ENCODE peak calls at places on chromosome 18, in six cellular contexts. One of them, this sample, is unnamed.

GRCh38 chr18:40293311-40293710 is 1661.7 kb upstream of the PIK3C3 start:
- DNase-seq in osteocyte: no peak
- DNase-seq in HCT116: no peak
- DNase-seq in ELR: no peak
- DNase-seq in EL: no peak
- DNase-seq in astrocyte of the cerebellum: no peak
- DNase-seq in this sample: no peak

GRCh38 chr18:26868968-26869586 is 3.6 kb upstream of the AQP4 start:
- DNase-seq in ELR: no peak
- DNase-seq in astrocyte of the cerebellum: no peak
- DNase-seq in osteocyte: no peak
- DNase-seq in HCT116: no peak
- DNase-seq in EL: no peak
- DNase-seq in this sample: no peak

GRCh38 chr18:59697236-59697932 is at the start of gene CCBE1:
- DNase-seq in astrocyte of the cerebellum: no peak
- DNase-seq in osteocyte: peak; percentile 95
- DNase-seq in ELR: peak; percentile 92
- DNase-seq in EL: peak; percentile 93
- DNase-seq in HCT116: peak; percentile 29
- DNase-seq in this sample: peak; percentile 64

GRCh38 chr18:68662779-68663178 is 52.1 kb downstream of the TMX3 start:
- DNase-seq in osteocyte: no peak
- DNase-seq in ELR: peak; percentile 63
- DNase-seq in EL: peak; percentile 62
- DNase-seq in astrocyte of the cerebellum: peak; percentile 22
- DNase-seq in HCT116: no peak
- DNase-seq in this sample: peak; percentile 32

GRCh38 chr18:58013241-58014211 is 30.5 kb upstream of the NEDD4L start:
- DNase-seq in ELR: peak; percentile 12
- DNase-seq in HCT116: no peak
- DNase-seq in astrocyte of the cerebellum: no peak
- DNase-seq in osteocyte: no peak
- DNase-seq in EL: peak; percentile 23
- DNase-seq in this sample: no peak

GRCh38 chr18:53991805-53992204 is 232.7 kb downstream of the MBD2 start:
- DNase-seq in EL: peak; percentile 47
- DNase-seq in HCT116: no peak
- DNase-seq in ELR: peak; percentile 2
- DNase-seq in osteocyte: no peak
- DNase-seq in astrocyte of the cerebellum: peak; percentile 19
- DNase-seq in this sample: no peak

GRCh38 chr18:52869942-52870907 is 530.2 kb downstream of the DCC start:
- DNase-seq in astrocyte of the cerebellum: no peak
- DNase-seq in ELR: no peak
- DNase-seq in HCT116: no peak
- DNase-seq in EL: no peak
- DNase-seq in osteocyte: no peak
- DNase-seq in this sample: no peak

GRCh38 chr18:79361766-79362522 is 33.8 kb upstream of the NFATC1 start:
- DNase-seq in astrocyte of the cerebellum: peak; percentile 51
- DNase-seq in EL: peak; percentile 70
- DNase-seq in ELR: peak; percentile 94
- DNase-seq in osteocyte: no peak
- DNase-seq in HCT116: peak; percentile 77
- DNase-seq in this sample: peak; percentile 87

GRCh38 chr18:59787998-59788875 is 91.0 kb upstream of the CCBE1 start:
- DNase-seq in HCT116: peak; percentile 35
- DNase-seq in astrocyte of the cerebellum: peak; percentile 43
- DNase-seq in EL: peak; percentile 82
- DNase-seq in osteocyte: no peak
- DNase-seq in ELR: peak; percentile 83
- DNase-seq in this sample: peak; percentile 43

GRCh38 chr18:13500891-13501887 is 225.2 kb downstream of the FAM210A start:
- DNase-seq in osteocyte: no peak
- DNase-seq in HCT116: no peak
- DNase-seq in astrocyte of the cerebellum: peak; percentile 83
- DNase-seq in EL: peak; percentile 16
- DNase-seq in ELR: no peak
- DNase-seq in this sample: no peak

GRCh38 chr18:46262856-46263255 is 158.7 kb downstream of the HAUS1 start:
- DNase-seq in EL: no peak
- DNase-seq in osteocyte: no peak
- DNase-seq in ELR: no peak
- DNase-seq in astrocyte of the cerebellum: no peak
- DNase-seq in HCT116: no peak
- DNase-seq in this sample: no peak

GRCh38 chr18:35055105-35055504 is 13.9 kb downstream of the MAPRE2 start:
- DNase-seq in astrocyte of the cerebellum: no peak
- DNase-seq in HCT116: no peak
- DNase-seq in osteocyte: no peak
- DNase-seq in ELR: no peak
- DNase-seq in EL: no peak
- DNase-seq in this sample: no peak

GRCh38 chr18:50829644-50830043 is 9.8 kb upstream of the MRO start:
- DNase-seq in ELR: no peak
- DNase-seq in astrocyte of the cerebellum: no peak
- DNase-seq in osteocyte: no peak
- DNase-seq in EL: no peak
- DNase-seq in HCT116: no peak
- DNase-seq in this sample: no peak

GRCh38 chr18:24502621-24503020 is 42.2 kb downstream of the HRH4 start:
- DNase-seq in osteocyte: no peak
- DNase-seq in EL: no peak
- DNase-seq in HCT116: no peak
- DNase-seq in astrocyte of the cerebellum: no peak
- DNase-seq in ELR: no peak
- DNase-seq in this sample: no peak

GRCh38 chr18:71431689-71432088 is 1112.5 kb downstream of the CBLN2 start:
- DNase-seq in EL: no peak
- DNase-seq in ELR: no peak
- DNase-seq in HCT116: no peak
- DNase-seq in astrocyte of the cerebellum: no peak
- DNase-seq in osteocyte: no peak
- DNase-seq in this sample: no peak

GRCh38 chr18:58829263-58829662 is 35.4 kb upstream of the ZNF532 start:
- DNase-seq in ELR: no peak
- DNase-seq in EL: no peak
- DNase-seq in osteocyte: no peak
- DNase-seq in HCT116: no peak
- DNase-seq in astrocyte of the cerebellum: no peak
- DNase-seq in this sample: no peak

GRCh38 chr18:43590182-43590903 is 313.1 kb upstream of the SYT4 start:
- DNase-seq in EL: no peak
- DNase-seq in HCT116: no peak
- DNase-seq in osteocyte: no peak
- DNase-seq in ELR: no peak
- DNase-seq in astrocyte of the cerebellum: no peak
- DNase-seq in this sample: no peak

GRCh38 chr18:13520306-13520705 is 206.1 kb downstream of the FAM210A start:
- DNase-seq in HCT116: no peak
- DNase-seq in ELR: no peak
- DNase-seq in astrocyte of the cerebellum: no peak
- DNase-seq in EL: no peak
- DNase-seq in osteocyte: no peak
- DNase-seq in this sample: no peak

GRCh38 chr18:2853926-2854664 is 7.3 kb downstream of the EMILIN2 start:
- DNase-seq in astrocyte of the cerebellum: no peak
- DNase-seq in osteocyte: no peak
- DNase-seq in EL: no peak
- DNase-seq in HCT116: no peak
- DNase-seq in ELR: no peak
- DNase-seq in this sample: no peak

GRCh38 chr18:59783138-59783537 is 85.9 kb upstream of the CCBE1 start:
- DNase-seq in astrocyte of the cerebellum: peak; percentile 34
- DNase-seq in HCT116: peak; percentile 85
- DNase-seq in EL: peak; percentile 88
- DNase-seq in ELR: peak; percentile 92
- DNase-seq in osteocyte: no peak
- DNase-seq in this sample: peak; percentile 45

GRCh38 chr18:11654736-11655604 is 34.1 kb upstream of the GNAL start:
- DNase-seq in astrocyte of the cerebellum: no peak
- DNase-seq in ELR: peak; percentile 45
- DNase-seq in osteocyte: no peak
- DNase-seq in EL: peak; percentile 28
- DNase-seq in HCT116: peak; percentile 27
- DNase-seq in this sample: peak; percentile 24

GRCh38 chr18:63148449-63149199 is 170.9 kb downstream of the BCL2 start:
- DNase-seq in astrocyte of the cerebellum: peak; percentile 36
- DNase-seq in osteocyte: no peak
- DNase-seq in HCT116: no peak
- DNase-seq in EL: no peak
- DNase-seq in ELR: no peak
- DNase-seq in this sample: peak; percentile 19

GRCh38 chr18:832085-832681 is 20.1 kb upstream of the YES1 start:
- DNase-seq in osteocyte: no peak
- DNase-seq in astrocyte of the cerebellum: no peak
- DNase-seq in EL: no peak
- DNase-seq in HCT116: peak; percentile 29
- DNase-seq in ELR: peak; percentile 35
- DNase-seq in this sample: peak; percentile 30

GRCh38 chr18:50711401-50711800 is 108.4 kb downstream of the MRO start:
- DNase-seq in ELR: no peak
- DNase-seq in astrocyte of the cerebellum: no peak
- DNase-seq in osteocyte: no peak
- DNase-seq in HCT116: no peak
- DNase-seq in EL: no peak
- DNase-seq in this sample: no peak

GRCh38 chr18:5895886-5896740 is 791 bp upstream of the TMEM200C start:
- DNase-seq in astrocyte of the cerebellum: peak; percentile 16
- DNase-seq in osteocyte: peak; percentile 88
- DNase-seq in HCT116: no peak
- DNase-seq in ELR: no peak
- DNase-seq in EL: no peak
- DNase-seq in this sample: peak; percentile 8

GRCh38 chr18:1774261-1774660 is 797.0 kb downstream of the METTL4 start:
- DNase-seq in ELR: no peak
- DNase-seq in osteocyte: no peak
- DNase-seq in EL: no peak
- DNase-seq in astrocyte of the cerebellum: no peak
- DNase-seq in HCT116: no peak
- DNase-seq in this sample: no peak

GRCh38 chr18:10060469-10060782 is 146.6 kb downstream of the VAPA start:
- DNase-seq in EL: no peak
- DNase-seq in astrocyte of the cerebellum: no peak
- DNase-seq in HCT116: no peak
- DNase-seq in ELR: no peak
- DNase-seq in osteocyte: no peak
- DNase-seq in this sample: no peak

GRCh38 chr18:23356416-23356815 is 96.7 kb upstream of the RIOK3 start:
- DNase-seq in ELR: no peak
- DNase-seq in astrocyte of the cerebellum: no peak
- DNase-seq in osteocyte: no peak
- DNase-seq in EL: no peak
- DNase-seq in HCT116: no peak
- DNase-seq in this sample: no peak